ENCODE peak calls at places on chromosomes 16 and 17, in five cellular contexts. W is suprapubic skin, X is astrocyte of the spinal cord, U is H9, N is HFFc6. B is an unnamed sample.

GRCh38 chr16:1706386-1707192 is 594 bp downstream of the MAPK8IP3 start:
- DNase-seq in U (no peak), X (no peak), N (peak; percentile 25), W (peak; percentile 70), B (no peak)

GRCh38 chr17:70929226-70929625 is 759.9 kb downstream of the KCNJ2 start:
- DNase-seq in X (no peak), N (no peak), W (no peak), U (no peak), B (no peak)

GRCh38 chr17:69404398-69404797 is 10.1 kb upstream of the MAP2K6 start:
- DNase-seq in X (no peak), N (peak; percentile 23), U (no peak), W (no peak), B (no peak)

GRCh38 chr17:8839410-8839935 is 28.0 kb downstream of the PIK3R6 start:
- DNase-seq in U (no peak), N (no peak), X (no peak), W (no peak), B (no peak)

GRCh38 chr17:37787055-37787720 is 42.3 kb upstream of the HNF1B start:
- DNase-seq in W (no peak), U (no peak), N (no peak), X (peak; percentile 40), B (peak; percentile 8)

GRCh38 chr17:73998246-73999220 is 204.9 kb upstream of the RPL38 start:
- DNase-seq in U (peak; percentile 89), N (no peak), X (no peak), W (no peak), B (no peak)

GRCh38 chr16:75064403-75065148 is 52.0 kb downstream of the LDHD start:
- DNase-seq in X (no peak), W (no peak), N (no peak), U (no peak), B (no peak)

GRCh38 chr17:7846063-7846735 is 8.7 kb upstream of the TMEM88 start:
- DNase-seq in X (no peak), W (no peak), N (no peak), U (no peak), B (no peak)

GRCh38 chr17:58315750-58316149 is 12.8 kb downstream of the TSPOAP1 start:
- DNase-seq in W (no peak), U (no peak), X (no peak), N (no peak), B (no peak)

GRCh38 chr17:4156750-4157381 is 13.9 kb downstream of the CYB5D2 start:
- DNase-seq in N (no peak), X (no peak), W (no peak), U (peak; percentile 72), B (no peak)
- TF ChIP-seq CTCF in N (peak; percentile 63), X (peak; percentile 22), W (no peak), U (peak; percentile 62), B (no peak)

DNA sequence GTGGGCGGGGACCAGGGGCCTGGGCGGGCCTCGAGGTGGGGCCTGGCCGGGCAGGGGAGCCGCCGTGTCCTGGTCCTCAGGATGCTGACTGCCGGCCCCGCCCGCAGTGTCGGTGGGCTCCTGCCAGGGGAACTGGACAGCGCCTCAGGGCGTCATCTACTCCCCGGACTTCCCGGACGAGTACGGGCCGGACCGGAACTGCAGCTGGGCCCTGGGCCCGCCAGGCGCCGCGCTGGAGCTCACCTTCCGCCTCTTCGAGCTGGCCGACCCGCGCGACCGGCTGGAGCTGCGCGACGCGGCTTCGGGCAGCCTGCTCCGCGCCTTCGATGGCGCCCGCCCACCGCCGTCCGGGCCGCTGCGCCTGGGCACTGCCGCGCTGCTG is 2.4 kb upstream of the PAQR4 start:
- DNase-seq in X (no peak), U (no peak), N (no peak), W (no peak), B (no peak)
- TF ChIP-seq CTCF in X (no peak), U (no peak), N (no peak), W (peak; percentile 11), B (peak; percentile 5)

GRCh38 chr16:57314161-57314785 is 29.8 kb upstream of the PLLP start:
- DNase-seq in W (no peak), N (no peak), U (no peak), X (no peak), B (no peak)
- TF ChIP-seq CTCF in W (no peak), N (no peak), U (no peak), X (no peak), B (no peak)

GRCh38 chr16:29995911-29996772 is at the start of gene INO80E:
- DNase-seq in X (peak; percentile 96), N (peak; percentile 95), W (peak; percentile 99), U (peak; percentile 98), B (peak; percentile 80)
- TF ChIP-seq CTCF in X (no peak), N (no peak), W (no peak), U (no peak), B (no peak)

DNA sequence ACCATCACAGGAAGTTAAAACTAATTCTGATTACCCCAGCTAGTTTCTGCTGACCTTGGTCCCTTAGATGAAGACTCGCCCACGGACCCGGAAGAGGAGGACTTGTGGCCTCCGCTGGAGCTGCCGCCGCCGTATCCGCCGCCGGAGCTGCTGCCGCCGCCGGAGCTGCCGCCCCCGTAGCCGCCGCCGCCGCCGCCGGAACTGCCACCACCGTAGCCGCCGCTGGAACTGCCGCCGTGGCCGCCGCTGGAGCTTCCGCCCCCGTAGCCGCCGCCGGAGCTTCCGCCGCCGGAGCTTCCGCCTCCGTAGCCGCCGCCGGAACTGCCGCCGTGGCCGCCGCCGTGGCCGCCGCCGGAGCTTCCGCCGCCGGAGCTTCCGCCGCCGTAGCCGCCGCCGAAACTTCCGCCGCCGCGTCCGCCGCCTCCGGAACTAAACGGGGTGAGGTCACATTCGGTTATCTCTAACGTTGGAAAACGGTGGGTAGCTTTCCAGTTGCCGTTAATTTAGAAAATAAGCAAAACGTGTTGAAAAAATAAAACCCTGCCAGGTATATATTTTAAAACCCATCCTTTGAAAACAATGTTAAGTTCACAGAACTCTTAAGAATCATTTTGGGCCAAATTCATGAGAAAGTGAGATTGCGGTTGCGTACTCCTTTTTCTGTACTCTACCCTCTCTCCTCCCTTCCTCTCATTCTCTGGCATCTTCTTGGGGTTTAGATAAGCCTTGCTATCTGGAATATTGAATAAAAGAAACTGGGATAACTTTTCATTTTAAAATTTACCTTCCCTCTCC is 3.5 kb downstream of the KRT10 start:
- DNase-seq in X (peak; percentile 87), U (peak; percentile 90), W (peak; percentile 81), N (peak; percentile 77), B (peak; percentile 44)
- TF ChIP-seq CTCF in X (no peak), U (no peak), W (no peak), N (no peak), B (no peak)

GRCh38 chr17:4554997-4555799 is at the start of gene MYBBP1A:
- DNase-seq in W (peak; percentile 97), X (peak; percentile 92), N (peak; percentile 92), U (peak; percentile 97), B (peak; percentile 88)
- TF ChIP-seq CTCF in W (no peak), X (no peak), N (no peak), U (peak; percentile 59), B (peak; percentile 5)